ENCODE peak calls at places on chromosomes 11 and 22, in nine cellular contexts. U is stimulated activated effector memory CD8-positive, alpha-beta T cell treated with anti-CD3 and anti-CD28 coated beads, Interleukin-12 subunit alpha, Interleukin-12 subunit beta, amount 100 ng/mL, for 72 hours; G is germinal center; C is activated naive CD8-positive, alpha-beta T cell treated with anti-CD3 and anti-CD28 coated beads for 36 hours; N is M059J; J is midbrain; P is fibroblast of the conjunctiva; A is CD8-positive, alpha-beta T cell; V is NCI-H2029. R is an unnamed sample.

GRCh38 chr11:12220305-12220704 is 109.9 kb downstream of the MICAL2 start:
- DNase-seq in U (no peak), C (no peak), G (no peak), J (peak), V (no peak), N (no peak), A (no peak), P (no peak), R (no peak)

GRCh38 chr11:64344160-64344559 is 4.2 kb downstream of the CCDC88B start:
- DNase-seq in V (no peak), U (no peak), C (no peak), J (no peak), A (no peak), N (no peak), P (no peak), G (no peak), R (no peak)

GRCh38 chr11:100683107-100683506 is 4.0 kb upstream of the ARHGAP42 start:
- DNase-seq in P (no peak), V (no peak), U (no peak), C (no peak), N (no peak), A (no peak), J (no peak), G (no peak), R (no peak)

GRCh38 chr11:113181094-113181493 is 133.3 kb upstream of the TTC12 start:
- DNase-seq in N (no peak), U (no peak), G (no peak), A (no peak), C (no peak), J (no peak), P (no peak), V (no peak), R (no peak)

GRCh38 chr11:70423523-70424505 is 25.5 kb downstream of the CTTN start:
- DNase-seq in N (peak), V (no peak), C (peak), G (no peak), P (peak), J (no peak), U (peak), A (peak), R (peak)

GRCh38 chr22:19121631-19122142 is 525 bp downstream of the DGCR2 start:
- DNase-seq in V (no peak), U (peak), A (peak), P (no peak), J (peak), N (peak), C (peak), G (peak), R (no peak)

GRCh38 chr22:46033256-46034200 is 56.6 kb upstream of the WNT7B start:
- DNase-seq in V (no peak), U (no peak), C (no peak), P (no peak), A (no peak), N (no peak), G (no peak), J (no peak), R (peak)

GRCh38 chr11:58739725-58740430 is 8.1 kb upstream of the GLYAT start:
- DNase-seq in G (no peak), A (no peak), V (no peak), P (no peak), J (no peak), U (no peak), N (peak), C (no peak), R (no peak)

GRCh38 chr11:33936745-33937612 is 45.1 kb upstream of the LMO2 start:
- DNase-seq in P (no peak), V (no peak), N (peak), G (no peak), J (no peak), A (no peak), U (no peak), C (no peak), R (no peak)

GRCh38 chr11:2666828-2667570 is 32.8 kb downstream of the KCNQ1OT1 start:
- DNase-seq in N (no peak), V (no peak), U (peak), P (no peak), J (no peak), C (no peak), A (no peak), G (no peak), R (no peak)

GRCh38 chr11:100593321-100593720 is 93.8 kb upstream of the ARHGAP42 start:
- DNase-seq in J (no peak), P (no peak), U (no peak), A (no peak), G (no peak), C (no peak), V (no peak), N (peak), R (no peak)

GRCh38 chr22:34801221-34801620 is 264.7 kb upstream of the ISX start:
- DNase-seq in U (no peak), V (no peak), J (no peak), A (no peak), G (no peak), C (no peak), N (no peak), P (no peak), R (no peak)

GRCh38 chr11:94398101-94398500 is 3.1 kb downstream of the GPR83 start:
- DNase-seq in U (no peak), V (no peak), G (no peak), A (no peak), N (no peak), J (no peak), C (no peak), P (no peak), R (no peak)

R was measured in skeletal muscle cell.